ENCODE peak calls at places on chromosome 4, in nine cellular contexts. J is Caki2; O is ACHN; W is activated CD8-positive, alpha-beta memory T cell treated with anti-CD3 and anti-CD28 coated beads for 48 hours; S is Kasumi-1; V is activated effector memory CD4-positive, alpha-beta T cell treated with anti-CD3 and anti-CD28 coated beads, Interleukin-2, amount 50 U/mL, for 16 hours; B is endothelial cell of umbilical vein; D is EL; Q is naive thymus-derived CD4-positive, alpha-beta T cell. U is an unnamed sample.

GRCh38 chr4:123361195-123361861 is 35.3 kb upstream of the SPRY1 start:
- DNase-seq in J (peak; percentile 32), O (no peak), W (no peak), S (no peak), V (no peak), B (peak; percentile 93), D (peak; percentile 69), Q (no peak), U (no peak)

GRCh38 chr4:77652237-77652897 is 46.7 kb downstream of the CXCL13 start:
- DNase-seq in J (no peak), O (no peak), W (no peak), S (no peak), V (no peak), B (peak; percentile 7), D (no peak), Q (no peak), U (no peak)

GRCh38 chr4:145703850-145704528 is 24.0 kb downstream of the C4orf51 start:
- DNase-seq in J (no peak), O (no peak), W (no peak), S (no peak), V (no peak), B (no peak), D (no peak), Q (no peak), U (no peak)

GRCh38 chr4:123088521-123088920 is 166.1 kb upstream of the NUDT6 start:
- DNase-seq in J (no peak), O (no peak), W (no peak), S (peak; percentile 51), V (no peak), B (no peak), D (no peak), Q (no peak), U (no peak)

GRCh38 chr4:1603413-1604135 is 80.5 kb downstream of the FAM53A start:
- DNase-seq in J (no peak), O (no peak), W (no peak), S (no peak), V (peak; percentile 53), B (no peak), D (no peak), Q (no peak), U (no peak)

GRCh38 chr4:126404549-126404948 is 1089.8 kb downstream of the FAT4 start:
- DNase-seq in J (no peak), O (no peak), W (no peak), S (no peak), V (no peak), B (no peak), D (peak; percentile 34), Q (no peak), U (no peak)

GRCh38 chr4:78056265-78057129 is 626 bp upstream of the FRAS1 start:
- DNase-seq in J (peak; percentile 92), O (peak; percentile 79), W (no peak), S (peak; percentile 29), V (peak; percentile 63), B (peak; percentile 41), D (peak; percentile 61), Q (peak; percentile 13), U (no peak)

GRCh38 chr4:7679431-7679830 is 244.7 kb upstream of the PSAPL1 start:
- DNase-seq in J (no peak), O (no peak), W (no peak), S (no peak), V (no peak), B (no peak), D (no peak), Q (no peak), U (no peak)

GRCh38 chr4:180098601-180099000 is 2144.6 kb upstream of the TENM3 start:
- DNase-seq in J (no peak), O (no peak), W (no peak), S (no peak), V (no peak), B (no peak), D (no peak), Q (no peak), U (no peak)

GRCh38 chr4:11623726-11624037 is 195.0 kb upstream of the HS3ST1 start:
- DNase-seq in J (no peak), O (peak; percentile 57), W (no peak), S (peak; percentile 35), V (no peak), B (peak; percentile 45), D (no peak), Q (no peak), U (no peak)

GRCh38 chr4:113784497-113785254 is 23.1 kb upstream of the CAMK2D start:
- DNase-seq in J (peak; percentile 10), O (peak; percentile 45), W (no peak), S (peak; percentile 89), V (no peak), B (peak; percentile 96), D (peak; percentile 94), Q (no peak), U (no peak)

GRCh38 chr4:15738877-15739276 is 36.0 kb downstream of the BST1 start:
- DNase-seq in J (no peak), O (no peak), W (no peak), S (no peak), V (no peak), B (no peak), D (peak; percentile 12), Q (no peak), U (no peak)

GRCh38 chr4:20572976-20573375 is 127.3 kb upstream of the PACRGL start:
- DNase-seq in J (no peak), O (no peak), W (no peak), S (no peak), V (no peak), B (no peak), D (no peak), Q (no peak), U (no peak)

GRCh38 chr4:2076908-2077534 is 17.9 kb downstream of the NAT8L start:
- DNase-seq in J (no peak), O (no peak), W (no peak), S (no peak), V (peak; percentile 39), B (no peak), D (no peak), Q (no peak), U (no peak)

GRCh38 chr4:41432889-41433288 is 105.1 kb upstream of the LIMCH1 start:
- DNase-seq in J (peak; percentile 84), O (no peak), W (no peak), S (no peak), V (no peak), B (peak; percentile 42), D (peak; percentile 95), Q (no peak), U (no peak)

GRCh38 chr4:1346781-1347409 is at the start of gene UVSSA:
- DNase-seq in J (peak; percentile 99), O (peak; percentile 96), W (peak; percentile 99), S (peak; percentile 97), V (peak; percentile 100), B (peak; percentile 100), D (peak; percentile 99), Q (peak; percentile 100), U (peak; percentile 92)

GRCh38 chr4:94871644-94872305 is 114.0 kb downstream of the BMPR1B start:
- DNase-seq in J (no peak), O (no peak), W (no peak), S (no peak), V (no peak), B (no peak), D (no peak), Q (no peak), U (no peak)

GRCh38 chr4:48127882-48128394 is 6.1 kb downstream of the TXK start:
- DNase-seq in J (peak; percentile 82), O (peak; percentile 92), W (peak; percentile 46), S (peak; percentile 92), V (peak; percentile 84), B (peak; percentile 95), D (peak; percentile 98), Q (peak; percentile 72), U (no peak)

GRCh38 chr4:75892508-75892907 is 9.7 kb downstream of the PPEF2 start:
- DNase-seq in J (no peak), O (peak; percentile 4), W (no peak), S (no peak), V (no peak), B (no peak), D (no peak), Q (no peak), U (no peak)

GRCh38 chr4:145930592-145930991 is 8.0 kb downstream of the ZNF827 start:
- DNase-seq in J (no peak), O (no peak), W (no peak), S (no peak), V (no peak), B (no peak), D (no peak), Q (no peak), U (no peak)

GRCh38 chr4:147546341-147546740 is 65.4 kb downstream of the EDNRA start:
- DNase-seq in J (peak; percentile 40), O (no peak), W (no peak), S (no peak), V (no peak), B (peak; percentile 63), D (peak; percentile 93), Q (no peak), U (no peak)

GRCh38 chr4:40842725-40843401 is 93.1 kb downstream of the NSUN7 start:
- DNase-seq in J (peak; percentile 97), O (no peak), W (no peak), S (no peak), V (peak; percentile 21), B (no peak), D (peak; percentile 17), Q (no peak), U (no peak)

GRCh38 chr4:141914746-141915145 is 278.4 kb downstream of the IL15 start:
- DNase-seq in J (no peak), O (no peak), W (no peak), S (no peak), V (no peak), B (peak; percentile 76), D (no peak), Q (no peak), U (no peak)

GRCh38 chr4:15702941-15703403 is at the start of gene BST1:
- DNase-seq in J (no peak), O (no peak), W (peak; percentile 15), S (peak; percentile 65), V (peak; percentile 78), B (peak; percentile 52), D (peak; percentile 72), Q (peak; percentile 42), U (peak; percentile 26)

GRCh38 chr4:143743591-143743990 is 43.1 kb upstream of the FREM3 start:
- DNase-seq in J (no peak), O (no peak), W (no peak), S (no peak), V (no peak), B (peak; percentile 50), D (no peak), Q (no peak), U (no peak)

GRCh38 chr4:121675715-121676114 is 21.1 kb downstream of the ANXA5 start:
- DNase-seq in J (no peak), O (no peak), W (no peak), S (no peak), V (no peak), B (no peak), D (no peak), Q (no peak), U (no peak)

GRCh38 chr4:161714928-161715327 is 448.9 kb downstream of the FSTL5 start:
- DNase-seq in J (no peak), O (no peak), W (no peak), S (no peak), V (no peak), B (no peak), D (no peak), Q (no peak), U (no peak)

GRCh38 chr4:26992657-26993361 is 132.2 kb downstream of the STIM2 start:
- DNase-seq in J (no peak), O (no peak), W (no peak), S (peak; percentile 81), V (peak; percentile 58), B (peak; percentile 12), D (peak; percentile 25), Q (no peak), U (no peak)

GRCh38 chr4:41887821-41888699 is 47.2 kb upstream of the TMEM33 start:
- DNase-seq in J (peak; percentile 14), O (peak; percentile 36), W (no peak), S (peak; percentile 31), V (peak; percentile 80), B (peak; percentile 55), D (peak; percentile 41), Q (no peak), U (peak; percentile 21)

GRCh38 chr4:184756399-184756798 is 22.5 kb upstream of the CENPU start:
- DNase-seq in J (no peak), O (no peak), W (no peak), S (peak; percentile 24), V (no peak), B (no peak), D (peak; percentile 13), Q (no peak), U (no peak)

GRCh38 chr4:77022581-77023133 is 53.1 kb downstream of the CCNI start:
- DNase-seq in J (no peak), O (peak; percentile 72), W (no peak), S (no peak), V (no peak), B (peak; percentile 76), D (peak; percentile 88), Q (no peak), U (no peak)

U was measured in NCI-H2227 treated with DMSO at 0.1 percent for 48 hours.